ENCODE peak calls at places on chromosome 4, in four cellular contexts. F is left ventricle myocardium inferior, C is adrenal gland, G is heart right ventricle. K is an unnamed sample.
A peak's percentile ranks its signal among the peaks of the same experiment; 100 is the strongest.

GRCh38 chr4:3340703-3341088 is 47.9 kb downstream of the RGS12 start:
- DNase-seq in G (no peak), F (no peak), C (peak; percentile 17), K (no peak)

GRCh38 chr4:102988429-102989020 is 31.0 kb downstream of the SLC9B1 start:
- DNase-seq in C (no peak), G (no peak), F (no peak), K (no peak)

GRCh38 chr4:124414641-124415040 is 297.9 kb downstream of the ANKRD50 start:
- DNase-seq in C (no peak), F (no peak), G (no peak), K (no peak)

GRCh38 chr4:168857546-168858314 is 152.3 kb downstream of the CBR4 start:
- DNase-seq in C (no peak), G (no peak), F (no peak), K (no peak)

GRCh38 chr4:38762560-38762959 is 20.2 kb downstream of the TLR10 start:
- DNase-seq in C (no peak), F (no peak), G (no peak), K (peak; percentile 79)

GRCh38 chr4:97479388-97479787 is 663.9 kb downstream of the STPG2 start:
- DNase-seq in F (no peak), G (no peak), C (no peak), K (no peak)

GRCh38 chr4:26065833-26066232 is 151.8 kb downstream of the SMIM20 start:
- DNase-seq in F (no peak), C (no peak), G (no peak), K (no peak)

GRCh38 chr4:183164963-183165362 is 65.9 kb downstream of the WWC2 start:
- DNase-seq in C (no peak), G (no peak), F (no peak), K (no peak)

GRCh38 chr4:138910201-138910913 is 105.2 kb upstream of the NOCT start:
- DNase-seq in F (no peak), C (no peak), G (no peak), K (no peak)

GRCh38 chr4:1862055-1862911 is 6.3 kb upstream of the LETM1 start:
- DNase-seq in C (no peak), G (no peak), F (no peak), K (no peak)

GRCh38 chr4:25361253-25361652 is 15.8 kb upstream of the ANAPC4 start:
- DNase-seq in C (no peak), F (no peak), G (no peak), K (no peak)

GRCh38 chr4:184911310-184911709 is 85.5 kb upstream of the ACSL1 start:
- DNase-seq in F (no peak), G (no peak), C (no peak), K (no peak)

GRCh38 chr4:94757192-94758140 is at the start of gene BMPR1B:
- DNase-seq in F (no peak), C (no peak), G (no peak), K (no peak)

GRCh38 chr4:108080752-108081151 is 88.0 kb downstream of the LEF1 start:
- DNase-seq in F (no peak), G (no peak), C (no peak), K (no peak)

GRCh38 chr4:89949782-89950387 is 55.2 kb downstream of the MMRN1 start:
- DNase-seq in G (no peak), C (no peak), F (no peak), K (no peak)

GRCh38 chr4:53925050-53925605 is 139.3 kb downstream of the CHIC2 start:
- DNase-seq in C (no peak), F (no peak), G (no peak), K (no peak)

GRCh38 chr4:16162891-16163290 is 63.4 kb downstream of the TAPT1 start:
- DNase-seq in C (no peak), G (no peak), F (no peak), K (no peak)

GRCh38 chr4:27148211-27148895 is 287.7 kb downstream of the STIM2 start:
- DNase-seq in G (no peak), C (no peak), F (no peak), K (no peak)

GRCh38 chr4:126954537-126955291 is 678.0 kb upstream of the INTU start:
- DNase-seq in G (no peak), F (no peak), C (no peak), K (no peak)

GRCh38 chr4:119783200-119783978 is 154.8 kb upstream of the PDE5A start:
- DNase-seq in G (no peak), F (no peak), C (no peak), K (no peak)

GRCh38 chr4:26179316-26179760 is 141.5 kb upstream of the RBPJ start:
- DNase-seq in G (no peak), F (no peak), C (no peak), K (no peak)

GRCh38 chr4:77146426-77147399 is 10.3 kb upstream of the CCNG2 start:
- DNase-seq in C (no peak), G (no peak), F (no peak), K (no peak)

GRCh38 chr4:172962564-172963353 is 205.9 kb upstream of the GALNT7 start:
- DNase-seq in F (no peak), C (no peak), G (no peak), K (no peak)

GRCh38 chr4:2689825-2690700 is 66.1 kb downstream of the TNIP2 start:
- DNase-seq in G (no peak), C (peak; percentile 37), F (no peak), K (peak; percentile 90)

GRCh38 chr4:182918791-182919302 is 1.7 kb upstream of the DCTD start:
- DNase-seq in F (no peak), C (no peak), G (no peak), K (no peak)

GRCh38 chr4:91325495-91325894 is 978.3 kb upstream of the GRID2 start:
- DNase-seq in G (no peak), C (peak; percentile 76), F (no peak), K (no peak)

GRCh38 chr4:124409044-124409443 is 303.5 kb downstream of the ANKRD50 start:
- DNase-seq in G (no peak), F (no peak), C (no peak), K (no peak)

GRCh38 chr4:39825741-39826231 is 127.8 kb downstream of the UBE2K start:
- DNase-seq in C (peak; percentile 35), F (no peak), G (no peak), K (no peak)

GRCh38 chr4:88734403-88734949 is 36.8 kb upstream of the NAP1L5 start:
- DNase-seq in C (no peak), F (no peak), G (no peak), K (no peak)

GRCh38 chr4:146269228-146269653 is 54.9 kb downstream of the REELD1 start:
- DNase-seq in C (no peak), G (no peak), F (no peak), K (no peak)

GRCh38 chr4:4334798-4335520 is 44.9 kb downstream of the ZBTB49 start:
- DNase-seq in C (peak; percentile 79), G (peak; percentile 66), F (peak; percentile 41), K (peak; percentile 91)

GRCh38 chr4:107824367-107825071 is at the start of gene SGMS2:
- DNase-seq in F (peak; percentile 86), C (peak; percentile 94), G (peak; percentile 80), K (peak; percentile 90)

GRCh38 chr4:4317496-4318232 is 27.6 kb downstream of the ZBTB49 start:
- DNase-seq in F (no peak), G (no peak), C (no peak), K (no peak)

GRCh38 chr4:182823576-182823975 is 93.6 kb downstream of the DCTD start:
- DNase-seq in F (no peak), G (no peak), C (no peak), K (no peak)

DNA sequence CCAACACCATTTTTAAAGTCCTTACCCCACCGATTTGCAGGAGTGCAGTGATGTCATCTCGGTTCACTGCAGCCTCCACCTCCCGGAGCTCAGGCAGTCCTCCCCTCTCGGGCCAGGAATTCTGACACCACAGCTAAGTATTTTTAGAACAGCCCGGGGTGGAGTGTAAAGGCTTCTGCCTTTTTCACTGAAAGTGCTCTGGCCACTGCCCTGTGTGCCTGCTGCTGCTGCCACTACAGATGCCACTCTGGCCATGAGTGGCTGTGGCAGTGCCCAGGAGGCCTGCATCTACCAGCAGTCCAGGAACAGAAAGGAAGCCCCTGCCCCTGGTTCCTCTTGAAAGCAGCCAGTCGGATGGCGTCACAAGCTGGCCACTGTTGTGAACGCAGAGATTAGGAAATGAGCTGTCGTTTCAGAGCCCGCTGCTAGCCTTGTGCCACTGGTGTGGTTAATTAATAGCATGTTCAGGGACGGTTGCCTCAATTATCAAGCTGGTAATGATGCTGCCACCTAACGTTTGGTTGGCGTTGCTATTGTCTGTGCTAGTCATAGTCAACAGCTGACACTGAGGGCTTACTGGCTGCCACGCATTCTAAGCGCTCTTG is 23.6 kb upstream of the TBC1D14 start:
- DNase-seq in F (peak; percentile 64), G (peak; percentile 53), C (peak; percentile 80), K (peak; percentile 89)
- H3K4me1 ChIP-seq in F (peaks cover 45% of the 10 kb centered on the region), G (peaks cover 19% of the 10 kb centered on the region), C (peaks cover 18% of the 10 kb centered on the region), K (peaks cover 29% of the 10 kb centered on the region)

GRCh38 chr4:7590205-7590604 is 155.5 kb upstream of the PSAPL1 start:
- DNase-seq in G (no peak), C (no peak), F (no peak), K (no peak)

GRCh38 chr4:7588002-7588401 is 153.3 kb upstream of the PSAPL1 start:
- DNase-seq in G (no peak), F (no peak), C (no peak), K (no peak)

GRCh38 chr4:7595883-7596535 is 161.3 kb upstream of the PSAPL1 start:
- DNase-seq in C (no peak), F (no peak), G (no peak), K (no peak)

GRCh38 chr4:7594013-7594412 is 159.3 kb upstream of the PSAPL1 start:
- DNase-seq in C (no peak), F (no peak), G (no peak), K (no peak)

GRCh38 chr4:7591409-7592063 is 156.8 kb upstream of the PSAPL1 start:
- DNase-seq in G (no peak), C (no peak), F (no peak), K (no peak)
- H3K27ac ChIP-seq in G (no peak overlapping the region), C (no peak overlapping the region), F (no peak overlapping the region), K (no peak overlapping the region)

GRCh38 chr4:22991576-22991975 is 298.8 kb downstream of the GBA3 start:
- DNase-seq in G (no peak), C (no peak), F (no peak), K (no peak)
- TF ChIP-seq CTCF in G (no peak), C (no peak), F (no peak), K (no peak)

DNA sequence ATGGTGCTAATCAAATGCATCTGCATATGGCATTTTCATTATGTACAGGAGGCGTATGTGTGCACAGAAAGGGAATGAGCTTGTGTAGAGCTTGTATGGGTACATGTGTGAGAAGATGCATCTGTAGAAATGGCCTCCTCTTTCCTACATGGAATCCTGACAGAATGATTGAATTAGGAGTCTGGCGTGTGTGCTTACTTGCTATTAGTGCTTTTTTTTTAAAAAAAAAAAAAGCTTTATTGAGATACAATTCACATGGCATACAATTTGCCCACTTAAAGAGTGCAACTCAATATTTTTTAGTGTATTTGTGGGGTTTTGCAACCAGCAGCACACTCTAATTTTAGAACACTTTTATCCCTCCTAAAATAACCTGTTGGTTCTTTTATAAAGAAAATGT is 66.1 kb downstream of the TMEM131L start:
- DNase-seq in F (no peak), C (no peak), G (no peak), K (no peak)
- H3K4me1 ChIP-seq in F (peaks cover 71% of the 10 kb centered on the region), C (no peaks in the 10 kb centered on the region), G (peaks cover 60% of the 10 kb centered on the region), K (peaks cover 100% of the 10 kb centered on the region)

GRCh38 chr4:165583341-165583740 is 204.5 kb downstream of the CPE start:
- DNase-seq in C (no peak), F (no peak), G (no peak), K (no peak)
- H3K27ac ChIP-seq in C (no peak overlapping the region), F (no peak overlapping the region), G (no peak overlapping the region), K (no peak overlapping the region)